ENCODE peak calls at places on chromosomes 3 and 15, in nine cellular contexts. O is GM12865; X is WTC11; L is MM.1S; G is HFFc6; Z is endothelial cell; H is OCI-LY7; J is CD4-positive, alpha-beta T cell; M is A549. Y is an unnamed sample.

GRCh38 chr3:10353661-10354372 is 32.9 kb upstream of the SEC13 start:
- DNase-seq in O (no peak), G (no peak), L (no peak), H (no peak), J (no peak), Z (no peak), M (no peak), X (no peak), Y (no peak)

GRCh38 chr3:102745881-102746280 is 311.1 kb downstream of the ZPLD1 start:
- DNase-seq in M (no peak), Z (no peak), H (no peak), G (no peak), X (no peak), L (no peak), O (no peak), J (no peak), Y (no peak)

GRCh38 chr3:56921573-56922571 is 120.1 kb upstream of the ARHGEF3 start:
- DNase-seq in O (peak), Z (no peak), J (no peak), X (no peak), L (peak), M (no peak), G (peak), H (peak), Y (no peak)

GRCh38 chr3:186425788-186426730 is 64.0 kb upstream of the DGKG start:
- DNase-seq in Z (no peak), M (peak), J (no peak), L (no peak), G (peak), O (peak), H (no peak), X (no peak), Y (no peak)

GRCh38 chr3:30752961-30753360 is 141.5 kb downstream of the GADL1 start:
- DNase-seq in J (no peak), L (no peak), O (no peak), H (no peak), G (peak), X (no peak), Z (no peak), M (peak), Y (no peak)

GRCh38 chr3:195895900-195896360 is 12.4 kb downstream of the TNK2 start:
- DNase-seq in Z (no peak), L (peak), O (peak), H (peak), J (peak), X (peak), M (peak), G (peak), Y (peak)

GRCh38 chr3:123834631-123835030 is 49.5 kb downstream of the MYLK start:
- DNase-seq in H (no peak), O (no peak), G (peak), X (no peak), Z (no peak), L (peak), J (no peak), M (no peak), Y (no peak)

GRCh38 chr15:68552773-68553172 is 26.0 kb upstream of the CORO2B start:
- DNase-seq in H (no peak), M (no peak), G (peak), O (no peak), L (no peak), Z (no peak), X (no peak), J (no peak), Y (no peak)

GRCh38 chr3:8278448-8278847 is 223.2 kb upstream of the LMCD1 start:
- DNase-seq in X (no peak), L (no peak), M (no peak), G (no peak), O (no peak), Z (no peak), H (no peak), J (no peak), Y (no peak)

GRCh38 chr3:41630017-41630416 is 331.9 kb downstream of the ULK4 start:
- DNase-seq in O (no peak), X (no peak), M (no peak), Z (no peak), G (no peak), H (no peak), J (no peak), L (no peak), Y (no peak)

GRCh38 chr3:142852009-142852408 is 36.9 kb downstream of the PCOLCE2 start:
- DNase-seq in M (no peak), L (no peak), H (no peak), X (no peak), J (no peak), G (no peak), O (peak), Z (no peak), Y (no peak)

GRCh38 chr3:142857056-142857455 is 31.8 kb downstream of the PCOLCE2 start:
- DNase-seq in H (peak), J (no peak), M (peak), Z (peak), G (peak), O (peak), L (no peak), X (peak), Y (no peak)

GRCh38 chr3:142850395-142851023 is 38.4 kb downstream of the PCOLCE2 start:
- DNase-seq in O (no peak), Z (no peak), X (no peak), G (peak), H (no peak), M (peak), L (no peak), J (no peak), Y (no peak)

GRCh38 chr3:142849148-142849547 is 39.7 kb downstream of the PCOLCE2 start:
- DNase-seq in J (no peak), Z (no peak), M (no peak), G (no peak), L (no peak), X (no peak), H (no peak), O (no peak), Y (no peak)

GRCh38 chr3:142853270-142854163 is 35.4 kb downstream of the PCOLCE2 start:
- DNase-seq in M (peak), O (no peak), Z (no peak), L (no peak), H (no peak), G (peak), X (no peak), J (no peak), Y (no peak)
- TF ChIP-seq CTCF in M (no peak), O (no peak), Z (no peak), L (no peak), H (no peak), G (no peak), X (no peak), J (no peak), Y (no peak)

DNA sequence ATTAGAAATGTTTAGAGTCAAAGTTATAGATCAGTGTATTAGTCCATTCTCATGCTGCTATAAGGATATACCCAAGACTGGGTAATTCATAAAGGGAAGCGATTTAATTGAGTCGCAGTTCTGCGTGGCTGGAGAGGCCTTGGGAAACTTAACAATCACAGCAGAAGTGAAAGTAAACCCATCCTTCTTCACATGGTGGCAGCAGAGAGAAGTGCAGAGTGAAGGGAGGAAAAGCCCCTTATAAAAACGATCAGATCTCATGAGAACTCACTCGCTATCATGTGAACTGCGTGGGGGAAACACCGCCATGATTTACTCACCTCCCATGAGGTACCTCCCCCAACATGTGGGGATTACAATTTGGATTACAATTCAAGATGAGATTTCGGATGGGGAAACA is 871.5 kb downstream of the DIPK2A start:
- DNase-seq in H (no peak), L (no peak), Z (no peak), O (no peak), X (no peak), G (no peak), J (no peak), M (no peak), Y (no peak)
- TF ChIP-seq CTCF in H (no peak), L (peak), Z (no peak), O (no peak), X (no peak), G (no peak), J (no peak), M (no peak), Y (peak)

GRCh38 chr15:25680659-25680970 is 182.5 kb downstream of the ATP10A start:
- DNase-seq in H (no peak), L (no peak), J (no peak), M (no peak), O (no peak), X (no peak), Z (no peak), G (no peak), Y (no peak)
- TF ChIP-seq CTCF in H (no peak), L (no peak), J (no peak), M (no peak), O (no peak), X (no peak), Z (no peak), G (no peak), Y (no peak)

DNA sequence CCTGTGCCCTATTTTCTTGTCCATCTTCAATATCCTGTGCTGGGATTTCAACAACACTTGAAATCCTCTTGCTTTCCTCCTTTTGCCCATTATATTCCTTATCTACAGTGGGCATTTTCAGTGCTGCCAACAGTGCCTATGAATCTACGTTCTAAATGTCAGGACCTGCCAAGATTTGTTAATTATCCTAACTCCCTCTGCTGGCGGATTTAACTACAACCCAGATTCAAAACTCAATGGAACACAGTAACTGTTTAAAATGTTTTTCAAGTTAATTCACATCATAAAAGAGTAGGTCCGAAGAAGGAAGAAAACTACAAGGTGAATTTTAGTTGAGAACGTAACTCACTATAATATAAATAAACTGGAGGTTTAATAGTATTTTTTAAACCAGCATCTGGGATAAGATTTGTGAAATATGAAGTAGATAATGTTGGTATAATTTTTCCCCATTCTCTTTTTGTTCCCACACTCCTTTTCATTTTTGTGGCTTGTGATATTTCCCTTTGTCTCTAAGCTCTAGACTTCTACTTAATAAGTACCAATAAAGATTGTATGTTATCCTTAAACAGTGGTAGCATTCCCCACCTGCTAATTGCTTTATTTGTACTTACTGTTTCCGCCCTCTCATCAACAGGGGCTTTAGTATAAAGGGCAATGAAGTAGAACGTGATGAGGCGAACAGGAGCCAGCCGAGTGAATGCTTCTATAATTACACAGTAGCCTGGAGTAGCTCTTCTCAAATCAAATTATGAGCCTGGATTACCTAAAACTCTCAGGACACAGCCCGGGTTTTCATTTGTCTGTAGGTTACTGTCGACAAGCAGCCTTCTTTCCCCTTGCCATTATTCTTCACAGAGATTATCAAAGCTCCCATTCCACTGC is 302.5 kb upstream of the ATP11B start:
- DNase-seq in Z (peak), O (peak), H (peak), G (no peak), X (no peak), L (peak), J (no peak), M (peak), Y (no peak)
- TF ChIP-seq CTCF in Z (peak), O (peak), H (peak), G (peak), X (peak), L (peak), J (no peak), M (peak), Y (peak)

GRCh38 chr15:60510006-60510405 is 31.1 kb upstream of the ICE2 start:
- DNase-seq in X (no peak), G (no peak), O (no peak), M (no peak), L (no peak), J (no peak), Z (no peak), H (no peak), Y (no peak)
- TF ChIP-seq CTCF in X (no peak), G (no peak), O (no peak), M (no peak), L (no peak), J (no peak), Z (no peak), H (no peak), Y (no peak)

DNA sequence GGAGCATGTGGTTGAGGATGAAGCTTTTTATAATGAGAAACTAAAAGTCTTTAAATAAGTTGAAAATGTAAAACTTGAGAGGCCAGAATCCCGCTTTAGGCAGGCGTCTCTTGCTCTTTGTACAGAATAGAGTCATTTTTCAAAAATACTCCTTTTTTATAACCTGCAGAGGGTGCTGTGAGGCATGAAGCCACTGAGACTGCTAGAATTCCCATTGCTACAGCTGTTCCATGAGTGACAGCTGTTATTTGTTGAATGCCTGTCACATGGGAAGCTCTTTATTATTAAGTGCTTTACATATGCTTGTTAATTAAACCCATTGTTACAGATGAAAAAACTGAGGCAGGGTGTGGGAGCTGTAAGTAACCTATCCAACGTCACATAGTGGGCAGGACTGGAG is 18.5 kb downstream of the MINAR1 start:
- DNase-seq in O (no peak), L (no peak), Z (no peak), M (no peak), J (no peak), H (peak), X (no peak), G (no peak), Y (no peak)
- TF ChIP-seq CTCF in O (no peak), L (peak), Z (peak), M (peak), J (no peak), H (peak), X (no peak), G (peak), Y (peak)

GRCh38 chr3:128112406-128112968 is 11.1 kb downstream of the RUVBL1 start:
- DNase-seq in G (peak), X (no peak), O (peak), H (peak), J (no peak), Z (no peak), L (no peak), M (no peak), Y (no peak)
- TF ChIP-seq CTCF in G (peak), X (no peak), O (no peak), H (no peak), J (no peak), Z (no peak), L (no peak), M (no peak), Y (no peak)

Y was measured in neural crest cell.